ENCODE peak calls at places on chromosomes 5 and 9, in seven cellular contexts. One of them, this sample, is unnamed.

GRCh38 chr9:32524558-32525461 is 1.2 kb downstream of the RIGI start:
- DNase-seq in cerebellar cortex: no peak
- DNase-seq in putamen: no peak
- DNase-seq in activated T-cell treated with anti-CD3 and anti-CD28 coated beads for 1 hour: no peak
- DNase-seq in activated CD8-positive, alpha-beta memory T cell treated with anti-CD3 and anti-CD28 coated beads for 4 hours: no peak
- DNase-seq in NAMALWA: no peak
- DNase-seq in spleen: peak
- DNase-seq in this sample: peak

GRCh38 chr9:106305428-106306133 is 557.4 kb upstream of the ZNF462 start:
- DNase-seq in cerebellar cortex: peak
- DNase-seq in putamen: no peak
- DNase-seq in spleen: no peak
- DNase-seq in activated T-cell treated with anti-CD3 and anti-CD28 coated beads for 1 hour: no peak
- DNase-seq in activated CD8-positive, alpha-beta memory T cell treated with anti-CD3 and anti-CD28 coated beads for 4 hours: no peak
- DNase-seq in NAMALWA: no peak
- DNase-seq in this sample: no peak

GRCh38 chr5:7000316-7000715 is 287.1 kb downstream of the TENT4A start:
- DNase-seq in NAMALWA: no peak
- DNase-seq in putamen: peak
- DNase-seq in spleen: no peak
- DNase-seq in activated T-cell treated with anti-CD3 and anti-CD28 coated beads for 1 hour: no peak
- DNase-seq in cerebellar cortex: no peak
- DNase-seq in activated CD8-positive, alpha-beta memory T cell treated with anti-CD3 and anti-CD28 coated beads for 4 hours: no peak
- DNase-seq in this sample: no peak

GRCh38 chr9:81776834-81777233 is 87.5 kb upstream of the TLE1 start:
- DNase-seq in NAMALWA: no peak
- DNase-seq in activated CD8-positive, alpha-beta memory T cell treated with anti-CD3 and anti-CD28 coated beads for 4 hours: no peak
- DNase-seq in activated T-cell treated with anti-CD3 and anti-CD28 coated beads for 1 hour: no peak
- DNase-seq in spleen: no peak
- DNase-seq in putamen: no peak
- DNase-seq in cerebellar cortex: no peak
- DNase-seq in this sample: no peak

GRCh38 chr5:150788974-150789373 is 10.4 kb downstream of the SMIM3 start:
- DNase-seq in NAMALWA: no peak
- DNase-seq in spleen: no peak
- DNase-seq in activated CD8-positive, alpha-beta memory T cell treated with anti-CD3 and anti-CD28 coated beads for 4 hours: no peak
- DNase-seq in cerebellar cortex: no peak
- DNase-seq in putamen: no peak
- DNase-seq in activated T-cell treated with anti-CD3 and anti-CD28 coated beads for 1 hour: no peak
- DNase-seq in this sample: no peak

GRCh38 chr5:178069909-178070308 is 43.4 kb upstream of the N4BP3 start:
- DNase-seq in putamen: no peak
- DNase-seq in activated T-cell treated with anti-CD3 and anti-CD28 coated beads for 1 hour: peak
- DNase-seq in cerebellar cortex: peak
- DNase-seq in activated CD8-positive, alpha-beta memory T cell treated with anti-CD3 and anti-CD28 coated beads for 4 hours: no peak
- DNase-seq in spleen: peak
- DNase-seq in NAMALWA: peak
- DNase-seq in this sample: peak

GRCh38 chr9:126395439-126396212 is 69.0 kb downstream of the MVB12B start:
- DNase-seq in activated T-cell treated with anti-CD3 and anti-CD28 coated beads for 1 hour: no peak
- DNase-seq in NAMALWA: no peak
- DNase-seq in activated CD8-positive, alpha-beta memory T cell treated with anti-CD3 and anti-CD28 coated beads for 4 hours: no peak
- DNase-seq in putamen: no peak
- DNase-seq in spleen: no peak
- DNase-seq in cerebellar cortex: no peak
- DNase-seq in this sample: peak

GRCh38 chr9:5614192-5614591 is 14.7 kb upstream of the RIC1 start:
- DNase-seq in activated T-cell treated with anti-CD3 and anti-CD28 coated beads for 1 hour: no peak
- DNase-seq in activated CD8-positive, alpha-beta memory T cell treated with anti-CD3 and anti-CD28 coated beads for 4 hours: no peak
- DNase-seq in cerebellar cortex: no peak
- DNase-seq in spleen: no peak
- DNase-seq in putamen: no peak
- DNase-seq in NAMALWA: no peak
- DNase-seq in this sample: no peak

This sample was measured in ELR.